ENCODE peak calls at places on chromosomes 3 and 15, in seven cellular contexts. One of them, this sample, is unnamed.

GRCh38 chr15:66680502-66680901 is 21.5 kb upstream of the SMAD6 start:
- DNase-seq in GM12878: no peak
- DNase-seq in SK-N-SH: no peak
- DNase-seq in HepG2: no peak
- DNase-seq in K562: no peak
- DNase-seq in GM12891: no peak
- DNase-seq in H1: no peak
- DNase-seq in this sample: no peak

GRCh38 chr3:45612918-45613602 is 18.5 kb downstream of the LIMD1 start:
- DNase-seq in HepG2: no peak
- DNase-seq in K562: no peak
- DNase-seq in H1: no peak
- DNase-seq in GM12891: no peak
- DNase-seq in SK-N-SH: no peak
- DNase-seq in GM12878: peak; percentile 91
- DNase-seq in this sample: peak; percentile 30

GRCh38 chr15:36590838-36591237 is 11.4 kb downstream of the CDIN1 start:
- DNase-seq in K562: no peak
- DNase-seq in SK-N-SH: no peak
- DNase-seq in GM12878: no peak
- DNase-seq in GM12891: no peak
- DNase-seq in HepG2: no peak
- DNase-seq in H1: no peak
- DNase-seq in this sample: no peak

GRCh38 chr3:41974223-41974622 is 12.3 kb upstream of the ULK4 start:
- DNase-seq in H1: no peak
- DNase-seq in HepG2: no peak
- DNase-seq in GM12891: no peak
- DNase-seq in GM12878: no peak
- DNase-seq in K562: no peak
- DNase-seq in SK-N-SH: no peak
- DNase-seq in this sample: no peak

GRCh38 chr3:58116161-58116955 is 94.4 kb downstream of the DNASE1L3 start:
- DNase-seq in GM12878: peak; percentile 83
- DNase-seq in K562: no peak
- DNase-seq in GM12891: peak; percentile 43
- DNase-seq in SK-N-SH: no peak
- DNase-seq in H1: no peak
- DNase-seq in HepG2: no peak
- DNase-seq in this sample: peak; percentile 39

GRCh38 chr3:189331002-189331418 is 159.2 kb downstream of the TPRG1 start:
- DNase-seq in K562: no peak
- DNase-seq in HepG2: no peak
- DNase-seq in H1: no peak
- DNase-seq in GM12891: no peak
- DNase-seq in GM12878: no peak
- DNase-seq in SK-N-SH: no peak
- DNase-seq in this sample: no peak

GRCh38 chr15:80825361-80826030 is 46.3 kb downstream of the CEMIP start:
- DNase-seq in HepG2: no peak
- DNase-seq in GM12878: no peak
- DNase-seq in K562: no peak
- DNase-seq in GM12891: no peak
- DNase-seq in SK-N-SH: no peak
- DNase-seq in H1: no peak
- DNase-seq in this sample: no peak

GRCh38 chr3:120682095-120682681 is at the start of gene HGD:
- DNase-seq in HepG2: peak; percentile 97
- DNase-seq in SK-N-SH: no peak
- DNase-seq in K562: no peak
- DNase-seq in H1: no peak
- DNase-seq in GM12878: no peak
- DNase-seq in GM12891: no peak
- DNase-seq in this sample: no peak

GRCh38 chr3:50605901-50606326 is 5.7 kb downstream of the CISH start:
- DNase-seq in SK-N-SH: no peak
- DNase-seq in GM12878: no peak
- DNase-seq in GM12891: no peak
- DNase-seq in K562: no peak
- DNase-seq in HepG2: no peak
- DNase-seq in H1: no peak
- DNase-seq in this sample: no peak

GRCh38 chr3:23712095-23712494 is 93.7 kb upstream of the UBE2E1 start:
- DNase-seq in SK-N-SH: no peak
- DNase-seq in HepG2: no peak
- DNase-seq in K562: no peak
- DNase-seq in GM12878: peak; percentile 40
- DNase-seq in H1: no peak
- DNase-seq in GM12891: no peak
- DNase-seq in this sample: no peak

GRCh38 chr3:119206611-119207511 is 33.5 kb downstream of the UPK1B start:
- DNase-seq in GM12878: no peak
- DNase-seq in K562: no peak
- DNase-seq in SK-N-SH: no peak
- DNase-seq in HepG2: no peak
- DNase-seq in GM12891: no peak
- DNase-seq in H1: peak; percentile 47
- DNase-seq in this sample: no peak

GRCh38 chr15:62456011-62456920 is 291.2 kb upstream of the C2CD4B start:
- DNase-seq in SK-N-SH: no peak
- DNase-seq in HepG2: no peak
- DNase-seq in K562: no peak
- DNase-seq in GM12878: no peak
- DNase-seq in GM12891: no peak
- DNase-seq in H1: no peak
- DNase-seq in this sample: no peak

GRCh38 chr15:97915261-97915660 is 45.2 kb upstream of the ARRDC4 start:
- DNase-seq in GM12891: no peak
- DNase-seq in K562: no peak
- DNase-seq in SK-N-SH: no peak
- DNase-seq in H1: no peak
- DNase-seq in HepG2: no peak
- DNase-seq in GM12878: no peak
- DNase-seq in this sample: no peak

GRCh38 chr3:60363817-60364216 is 887.4 kb downstream of the FHIT start:
- DNase-seq in GM12878: no peak
- DNase-seq in GM12891: no peak
- DNase-seq in HepG2: no peak
- DNase-seq in K562: no peak
- DNase-seq in SK-N-SH: no peak
- DNase-seq in H1: no peak
- DNase-seq in this sample: no peak

DNA sequence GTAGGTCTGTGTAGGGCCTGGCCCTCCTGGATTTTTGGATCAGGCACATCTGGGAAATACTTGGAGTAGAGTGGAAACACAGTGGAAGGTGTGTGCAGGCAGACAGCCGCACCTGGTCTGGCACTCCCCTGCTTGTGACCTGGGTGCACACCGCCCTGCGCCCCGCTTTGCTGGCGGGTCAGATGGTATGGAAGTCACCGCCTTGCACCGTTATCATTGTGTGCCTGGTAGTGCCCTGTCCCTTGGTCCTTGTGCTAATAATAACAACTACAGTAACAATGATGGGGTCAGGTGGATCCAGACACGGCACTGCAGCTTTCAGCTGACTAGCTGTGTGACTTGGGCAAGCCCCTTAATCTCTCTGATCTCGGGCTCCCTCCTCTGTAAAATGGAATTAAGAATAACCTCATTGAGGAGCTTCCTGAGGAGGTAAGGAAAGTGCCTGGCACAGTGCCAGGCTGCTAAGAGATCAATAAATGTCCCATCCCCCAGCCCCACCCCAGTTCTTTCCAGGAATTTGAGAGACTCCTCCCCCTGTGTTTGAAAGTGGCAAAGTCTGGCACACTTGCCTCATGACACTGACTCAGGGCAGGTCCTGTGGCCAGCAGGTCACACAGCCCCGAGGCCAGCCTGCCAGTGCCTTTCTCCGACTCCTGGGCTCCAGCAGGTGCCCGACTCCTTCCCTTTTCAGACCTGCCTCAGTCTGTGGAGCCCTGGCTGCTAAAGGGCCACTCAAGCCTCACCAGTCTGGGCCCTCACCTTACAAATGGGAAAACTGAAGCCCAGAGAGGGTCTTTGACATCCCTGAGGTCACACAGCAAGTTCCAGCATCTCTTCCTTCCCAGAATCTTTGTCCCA is 9.8 kb downstream of the ISG20 start:
- DNase-seq in H1: peak; percentile 36
- DNase-seq in K562: no peak
- DNase-seq in GM12891: no peak
- DNase-seq in HepG2: no peak
- DNase-seq in SK-N-SH: peak; percentile 29
- DNase-seq in GM12878: no peak
- DNase-seq in this sample: no peak
- TF ChIP-seq TAF1 in H1: no peak
- TF ChIP-seq TAF1 in K562: no peak
- TF ChIP-seq TAF1 in GM12891: no peak
- TF ChIP-seq TAF1 in HepG2: no peak
- TF ChIP-seq TAF1 in SK-N-SH: no peak
- TF ChIP-seq TAF1 in GM12878: no peak
- TF ChIP-seq TAF1 in this sample: no peak

DNA sequence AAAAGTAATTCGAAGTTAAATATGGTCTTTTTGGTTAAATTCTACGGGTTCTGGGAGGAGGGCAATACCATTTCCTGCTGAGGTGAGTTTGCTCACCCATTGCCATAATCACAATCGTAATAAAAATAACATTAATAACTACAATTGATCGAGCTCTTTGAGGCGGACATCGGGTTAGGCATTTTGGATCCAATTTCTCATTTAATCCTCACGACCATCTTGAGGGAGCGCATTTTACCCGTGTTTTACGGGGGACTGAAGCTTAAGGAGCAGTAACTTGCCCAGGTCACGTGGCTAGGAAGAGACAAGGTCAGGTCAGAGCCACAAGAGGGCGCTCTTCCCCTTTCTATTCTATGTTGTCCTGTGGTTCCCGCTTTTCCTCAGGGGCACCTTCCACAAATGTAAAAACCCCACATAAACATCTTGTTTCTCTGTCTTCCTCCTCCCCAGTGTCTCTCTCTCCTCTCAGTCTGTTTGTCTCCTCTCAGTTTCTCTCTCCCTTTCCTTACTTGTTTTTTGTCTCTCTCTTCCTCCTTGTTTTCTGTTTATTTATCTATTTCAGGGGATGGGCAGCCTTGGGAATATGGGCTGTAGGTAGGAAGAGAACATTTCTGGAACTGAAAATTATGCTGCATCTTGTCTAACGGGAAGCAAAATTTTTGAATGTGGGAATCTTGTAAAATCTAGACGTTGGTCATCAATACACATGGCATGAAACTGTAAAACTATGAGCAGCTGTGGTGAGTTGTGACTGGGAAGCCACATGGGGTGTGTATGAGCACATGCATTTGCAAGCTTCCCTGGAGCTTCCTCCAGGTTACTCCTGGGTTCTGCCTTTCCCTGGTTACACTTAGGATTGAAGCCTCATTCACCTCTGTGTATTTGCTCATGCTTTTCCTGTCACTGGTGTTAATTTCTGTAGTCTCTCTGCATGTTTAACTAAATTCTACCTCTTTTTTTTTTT is 71.0 kb downstream of the SQOR start:
- DNase-seq in SK-N-SH: peak; percentile 82
- DNase-seq in GM12878: peak; percentile 63
- DNase-seq in GM12891: peak; percentile 45
- DNase-seq in HepG2: peak; percentile 68
- DNase-seq in H1: peak; percentile 83
- DNase-seq in K562: peak; percentile 60
- DNase-seq in this sample: peak; percentile 40
- TF ChIP-seq TAF1 in SK-N-SH: no peak
- TF ChIP-seq TAF1 in GM12878: no peak
- TF ChIP-seq TAF1 in GM12891: no peak
- TF ChIP-seq TAF1 in HepG2: no peak
- TF ChIP-seq TAF1 in H1: no peak
- TF ChIP-seq TAF1 in K562: no peak
- TF ChIP-seq TAF1 in this sample: no peak

DNA sequence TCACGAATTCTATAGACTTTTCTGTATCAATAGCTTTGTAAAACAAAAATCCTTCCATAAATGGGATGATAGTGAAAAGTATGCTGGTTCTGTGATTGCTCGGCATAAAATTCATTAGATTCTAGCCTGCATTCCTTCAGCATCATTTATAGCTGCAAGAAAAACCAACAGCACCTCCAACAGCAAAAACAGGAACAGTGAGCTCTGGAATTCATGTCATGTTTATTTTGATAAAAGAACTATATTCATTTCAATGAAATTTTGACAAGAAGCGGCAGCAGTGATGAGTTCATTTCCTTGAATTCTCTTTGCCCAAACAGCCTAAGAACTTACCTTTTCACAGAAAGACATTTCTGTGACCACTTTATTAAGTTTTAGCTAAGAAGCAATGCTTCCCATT is 515.2 kb upstream of the CCDC54 start:
- DNase-seq in GM12878: no peak
- DNase-seq in GM12891: no peak
- DNase-seq in SK-N-SH: no peak
- DNase-seq in HepG2: no peak
- DNase-seq in K562: no peak
- DNase-seq in H1: no peak
- DNase-seq in this sample: no peak
- TF ChIP-seq TAF1 in GM12878: no peak
- TF ChIP-seq TAF1 in GM12891: no peak
- TF ChIP-seq TAF1 in SK-N-SH: no peak
- TF ChIP-seq TAF1 in HepG2: no peak
- TF ChIP-seq TAF1 in K562: no peak
- TF ChIP-seq TAF1 in H1: no peak
- TF ChIP-seq TAF1 in this sample: no peak

GRCh38 chr3:43156812-43157455 is 51.1 kb upstream of the POMGNT2 start:
- DNase-seq in SK-N-SH: no peak
- DNase-seq in GM12878: no peak
- DNase-seq in K562: no peak
- DNase-seq in GM12891: no peak
- DNase-seq in H1: no peak
- DNase-seq in HepG2: no peak
- DNase-seq in this sample: no peak

GRCh38 chr3:43155016-43155415 is 49.1 kb upstream of the POMGNT2 start:
- DNase-seq in SK-N-SH: no peak
- DNase-seq in GM12891: no peak
- DNase-seq in GM12878: no peak
- DNase-seq in K562: no peak
- DNase-seq in H1: no peak
- DNase-seq in HepG2: no peak
- DNase-seq in this sample: no peak

GRCh38 chr3:43152649-43153048 is 46.8 kb upstream of the POMGNT2 start:
- DNase-seq in K562: no peak
- DNase-seq in H1: no peak
- DNase-seq in GM12891: no peak
- DNase-seq in HepG2: no peak
- DNase-seq in SK-N-SH: peak; percentile 26
- DNase-seq in GM12878: no peak
- DNase-seq in this sample: no peak

GRCh38 chr3:43155464-43156121 is 49.7 kb upstream of the POMGNT2 start:
- DNase-seq in K562: peak; percentile 51
- DNase-seq in H1: peak; percentile 71
- DNase-seq in SK-N-SH: no peak
- DNase-seq in HepG2: peak; percentile 51
- DNase-seq in GM12878: no peak
- DNase-seq in GM12891: no peak
- DNase-seq in this sample: no peak

GRCh38 chr3:43153189-43154083 is 47.6 kb upstream of the POMGNT2 start:
- DNase-seq in SK-N-SH: no peak
- DNase-seq in K562: no peak
- DNase-seq in GM12891: no peak
- DNase-seq in H1: no peak
- DNase-seq in GM12878: no peak
- DNase-seq in HepG2: no peak
- DNase-seq in this sample: no peak
- TF ChIP-seq TAF1 in SK-N-SH: no peak
- TF ChIP-seq TAF1 in K562: no peak
- TF ChIP-seq TAF1 in GM12891: no peak
- TF ChIP-seq TAF1 in H1: no peak
- TF ChIP-seq TAF1 in GM12878: no peak
- TF ChIP-seq TAF1 in HepG2: no peak
- TF ChIP-seq TAF1 in this sample: no peak

This sample was measured in GM12892.